ENCODE peak calls at places on chromosome 2, in seven cellular contexts. H, Y, G, X, N, T and J are unnamed samples.

GRCh38 chr2:2573658-2574293 is 242.7 kb upstream of the MYT1L start:
- DNase-seq in H (no peak), Y (peak), G (no peak), X (no peak), N (peak), T (peak), J (no peak)

GRCh38 chr2:59196511-59196910 is 955.4 kb upstream of the FANCL start:
- DNase-seq in H (no peak), Y (no peak), G (no peak), X (no peak), N (peak), T (peak), J (no peak)

GRCh38 chr2:133326651-133327397 is 241.4 kb downstream of the NCKAP5 start:
- DNase-seq in H (no peak), Y (peak), G (no peak), X (no peak), N (peak), T (peak), J (peak)

GRCh38 chr2:176178271-176178806 is 10.1 kb upstream of the HOXD1 start:
- DNase-seq in H (no peak), Y (no peak), G (no peak), X (peak), N (no peak), T (no peak), J (no peak)

GRCh38 chr2:174771631-174772491 is 7.6 kb upstream of the CHRNA1 start:
- DNase-seq in H (peak), Y (peak), G (no peak), X (no peak), N (peak), T (peak), J (peak)

GRCh38 chr2:27855476-27855875 is 34.7 kb downstream of the RBKS start:
- DNase-seq in H (no peak), Y (peak), G (no peak), X (no peak), N (peak), T (peak), J (peak)

GRCh38 chr2:213932-214693 is 49.7 kb downstream of the SH3YL1 start:
- DNase-seq in H (no peak), Y (no peak), G (no peak), X (no peak), N (no peak), T (no peak), J (no peak)

GRCh38 chr2:85326406-85326945 is 1.3 kb downstream of the TGOLN2 start:
- DNase-seq in H (no peak), Y (no peak), G (no peak), X (no peak), N (peak), T (peak), J (no peak)

GRCh38 chr2:118855451-118856279 is 8.2 kb upstream of the EN1 start:
- DNase-seq in H (peak), Y (peak), G (no peak), X (peak), N (peak), T (peak), J (peak)

GRCh38 chr2:219296631-219297391 is 12.4 kb downstream of the PTPRN start:
- DNase-seq in H (no peak), Y (no peak), G (peak), X (no peak), N (no peak), T (no peak), J (no peak)

GRCh38 chr2:67666386-67667053 is 269.4 kb downstream of the ETAA1 start:
- DNase-seq in H (no peak), Y (no peak), G (no peak), X (no peak), N (no peak), T (no peak), J (no peak)

GRCh38 chr2:202249864-202250263 is 11.5 kb upstream of the SUMO1 start:
- DNase-seq in H (no peak), Y (no peak), G (no peak), X (no peak), N (no peak), T (peak), J (no peak)

GRCh38 chr2:216688731-216689360 is 6.5 kb downstream of the IGFBP5 start:
- DNase-seq in H (no peak), Y (no peak), G (no peak), X (peak), N (no peak), T (no peak), J (no peak)

GRCh38 chr2:175630319-175631246 is 371.5 kb downstream of the LNPK start:
- DNase-seq in H (peak), Y (no peak), G (no peak), X (peak), N (no peak), T (no peak), J (no peak)

GRCh38 chr2:217262916-217263315 is 403.1 kb upstream of the TNP1 start:
- DNase-seq in H (no peak), Y (no peak), G (no peak), X (peak), N (no peak), T (no peak), J (no peak)

GRCh38 chr2:20267529-20267928 is 42.6 kb upstream of the SDC1 start:
- DNase-seq in H (no peak), Y (no peak), G (no peak), X (no peak), N (no peak), T (no peak), J (no peak)

GRCh38 chr2:151782378-151783132 is 45.7 kb downstream of the ARL5A start:
- DNase-seq in H (no peak), Y (no peak), G (no peak), X (no peak), N (no peak), T (no peak), J (no peak)

GRCh38 chr2:219031005-219031738 is 10.1 kb downstream of the CFAP65 start:
- DNase-seq in H (no peak), Y (no peak), G (no peak), X (no peak), N (no peak), T (no peak), J (no peak)

GRCh38 chr2:18910843-18911242 is 321.5 kb upstream of the NT5C1B start:
- DNase-seq in H (no peak), Y (peak), G (no peak), X (no peak), N (peak), T (peak), J (peak)

GRCh38 chr2:230715201-230715600 is 2.6 kb downstream of the CAB39 start:
- DNase-seq in H (no peak), Y (no peak), G (no peak), X (no peak), N (peak), T (no peak), J (no peak)

GRCh38 chr2:61439241-61440002 is 31.5 kb downstream of the USP34 start:
- DNase-seq in H (no peak), Y (no peak), G (peak), X (peak), N (no peak), T (no peak), J (no peak)

GRCh38 chr2:62440281-62440946 is 65.6 kb downstream of the TMEM17 start:
- DNase-seq in H (no peak), Y (no peak), G (no peak), X (no peak), N (no peak), T (no peak), J (no peak)